ENCODE peak calls at places on chromosomes 1 and 21, in five cellular contexts. F, N, O, K and P are unnamed samples.

GRCh38 chr1:179083533-179083932 is 1.7 kb downstream of the TOR3A start:
- DNase-seq in K (no peak), O (peak; percentile 58), F (no peak), N (no peak), P (no peak)

GRCh38 chr1:227994632-227995300 is 12.0 kb upstream of the WNT3A start:
- DNase-seq in K (no peak), N (no peak), O (no peak), F (peak; percentile 9), P (no peak)

GRCh38 chr1:235617808-235618207 is 31.8 kb downstream of the GNG4 start:
- DNase-seq in N (no peak), F (no peak), K (no peak), O (no peak), P (no peak)

GRCh38 chr1:226526801-226527595 is 21.6 kb upstream of the STUM start:
- DNase-seq in N (peak; percentile 24), F (peak; percentile 82), K (no peak), O (no peak), P (no peak)

GRCh38 chr1:59833991-59834390 is 19.2 kb downstream of the HOOK1 start:
- DNase-seq in F (no peak), N (no peak), K (no peak), O (no peak), P (no peak)

GRCh38 chr1:20476260-20477038 is 9.6 kb downstream of the CAMK2N1 start:
- DNase-seq in K (no peak), F (peak; percentile 69), O (no peak), N (peak; percentile 93), P (no peak)

GRCh38 chr1:183498342-183498991 is 26.2 kb downstream of the SMG7 start:
- DNase-seq in F (no peak), N (no peak), K (no peak), O (no peak), P (no peak)

GRCh38 chr21:42341776-42342542 is 8.8 kb downstream of the TFF2 start:
- DNase-seq in N (no peak), F (no peak), K (no peak), O (no peak), P (no peak)

GRCh38 chr1:182589520-182589919 is 464 bp upstream of the RNASEL start:
- DNase-seq in K (no peak), N (no peak), O (no peak), F (no peak), P (no peak)

GRCh38 chr21:28142692-28143091 is 850.0 kb downstream of the LTN1 start:
- DNase-seq in K (no peak), F (no peak), N (no peak), O (no peak), P (no peak)

GRCh38 chr1:154352581-154353459 is 27.5 kb downstream of the ATP8B2 start:
- DNase-seq in O (no peak), N (no peak), F (peak; percentile 62), K (no peak), P (no peak)

GRCh38 chr1:24004132-24004531 is 24.0 kb upstream of the SRSF10 start:
- DNase-seq in K (no peak), F (no peak), O (no peak), N (no peak), P (no peak)

GRCh38 chr1:204255225-204255624 is 41.4 kb upstream of the GOLT1A start:
- DNase-seq in O (no peak), K (no peak), F (no peak), N (no peak), P (no peak)

DNA sequence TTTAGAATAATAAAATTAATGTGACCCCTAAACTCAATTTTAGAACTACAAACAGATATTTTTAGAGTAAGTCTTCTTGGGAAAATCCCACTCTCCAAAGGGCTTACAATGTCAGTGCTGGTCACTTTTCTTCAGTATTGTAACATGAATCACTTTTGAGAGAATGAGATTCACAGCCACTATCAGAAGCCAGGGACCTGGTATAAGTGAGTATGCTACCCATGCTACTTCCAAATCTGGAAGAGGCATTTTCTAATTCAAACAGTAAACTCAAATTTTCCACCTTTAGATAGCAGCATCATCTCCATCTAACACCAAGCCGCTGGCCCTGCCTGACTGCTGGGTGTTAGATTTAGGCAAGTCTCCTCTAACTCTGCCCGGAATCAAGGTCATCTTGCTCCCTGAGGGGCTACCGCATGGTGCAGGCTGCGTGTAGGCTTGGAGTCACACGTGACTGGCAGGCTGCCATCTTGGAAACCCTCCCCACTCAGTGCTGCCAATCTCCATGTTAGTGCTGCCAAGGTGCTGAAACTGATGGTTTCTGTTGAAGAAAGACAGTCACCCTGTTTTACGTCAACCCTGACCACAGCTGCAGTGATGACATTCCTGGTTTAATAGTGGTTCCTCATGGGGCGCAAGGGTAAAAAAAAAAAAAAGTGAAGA is 882.9 kb upstream of the B3GALT2 start:
- DNase-seq in N (no peak), F (no peak), O (no peak), K (no peak), P (no peak)
- TF ChIP-seq TAF1 in N (no peak), F (no peak), O (no peak), K (no peak), P (no peak)

DNA sequence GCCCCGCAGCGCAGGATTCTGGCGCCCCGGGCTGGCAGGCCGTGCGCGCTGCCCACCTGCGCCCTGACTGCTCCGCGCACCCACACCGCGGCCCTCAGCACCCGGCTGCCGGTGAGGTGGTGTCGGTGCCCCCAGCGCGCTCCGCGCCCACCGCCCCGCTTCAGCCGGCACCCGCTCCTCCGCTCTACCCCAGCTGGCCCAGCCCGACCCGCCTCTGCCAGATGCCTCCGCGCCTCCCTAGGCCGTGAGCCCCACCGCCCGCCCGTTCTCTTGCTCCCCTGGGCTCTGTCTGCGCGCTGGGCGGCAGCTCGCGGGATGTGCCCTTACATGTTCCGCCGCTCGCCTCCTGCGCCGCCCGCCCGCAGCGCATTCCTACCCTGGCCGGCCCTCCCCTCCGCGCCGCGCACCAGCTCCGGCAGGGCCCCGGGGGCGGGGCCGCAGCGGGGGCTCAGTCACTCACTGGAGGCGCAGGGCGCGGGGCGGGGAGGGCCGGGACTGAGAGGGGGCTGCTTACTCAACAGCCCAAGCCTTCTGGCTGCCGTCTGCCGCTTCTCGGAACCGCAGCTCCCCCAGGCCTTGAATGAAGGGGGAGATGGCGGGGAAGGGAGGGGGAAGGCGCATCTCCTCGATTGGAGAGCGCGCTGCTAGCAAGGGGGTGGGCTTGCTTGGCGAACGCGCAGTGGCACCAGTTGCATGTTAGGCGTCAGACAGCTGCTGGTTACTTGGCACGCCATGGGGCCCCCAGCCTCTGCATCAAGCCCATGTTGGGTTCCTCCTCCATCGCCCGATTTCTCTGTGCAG is at the start of gene PHLDA3:
- DNase-seq in F (peak; percentile 77), O (no peak), N (peak; percentile 66), K (peak; percentile 79), P (peak; percentile 87)
- TF ChIP-seq POLR2A in F (no peak), O (peak; percentile 89), N (no peak), K (no peak), P (peak; percentile 63)

GRCh38 chr1:95117207-95118018 is at the start of gene TLCD4:
- DNase-seq in K (peak; percentile 42), N (peak; percentile 25), O (no peak), F (peak; percentile 77), P (peak; percentile 36)
- TF ChIP-seq POLR2AphosphoS5 in K (no peak), N (no peak), O (no peak), F (no peak), P (no peak)

GRCh38 chr1:233993651-233994050 is 89.2 kb downstream of the SLC35F3 start:
- DNase-seq in O (peak; percentile 5), K (no peak), F (no peak), N (no peak), P (no peak)

GRCh38 chr1:234000557-234001081 is 96.1 kb downstream of the SLC35F3 start:
- DNase-seq in N (no peak), K (no peak), O (no peak), F (no peak), P (no peak)

GRCh38 chr1:234001817-234002216 is 97.3 kb downstream of the SLC35F3 start:
- DNase-seq in N (no peak), K (no peak), O (no peak), F (no peak), P (no peak)

GRCh38 chr1:233994112-233994511 is 89.6 kb downstream of the SLC35F3 start:
- DNase-seq in N (no peak), F (no peak), O (no peak), K (no peak), P (no peak)

DNA sequence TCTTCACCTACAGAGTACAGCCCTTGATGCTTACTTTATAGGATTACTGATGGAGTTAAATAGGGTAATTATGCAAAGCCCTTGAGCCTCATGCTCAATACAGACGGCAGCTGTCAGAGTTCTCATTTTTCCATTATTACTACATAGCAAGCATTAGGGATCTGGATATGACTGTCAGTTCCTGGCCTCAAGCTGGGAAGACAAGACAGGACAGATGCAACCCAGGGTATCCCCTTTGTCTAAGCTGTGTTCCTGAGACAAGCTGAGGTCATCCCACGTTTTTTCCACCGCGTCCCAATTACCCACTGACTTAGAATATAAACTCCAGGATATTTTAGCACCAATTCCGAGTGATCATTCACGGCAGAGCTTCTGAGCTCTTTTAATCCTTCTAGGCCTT is 94.5 kb downstream of the SLC35F3 start:
- DNase-seq in O (no peak), F (no peak), N (no peak), K (no peak), P (no peak)
- TF ChIP-seq TAF1 in O (no peak), F (no peak), N (no peak), K (no peak), P (no peak)

GRCh38 chr1:21669287-21670058 is at the start of gene RAP1GAP:
- DNase-seq in F (peak; percentile 93), K (no peak), O (no peak), N (peak; percentile 90), P (no peak)
- TF ChIP-seq POLR2A in F (peak; percentile 56), K (no peak), O (no peak), N (no peak), P (no peak)

GRCh38 chr1:155858805-155859233 is 548 bp upstream of the SYT11 start:
- DNase-seq in F (no peak), K (no peak), N (no peak), O (no peak), P (no peak)

GRCh38 chr1:155856975-155857930 is at the start of gene GON4L:
- DNase-seq in N (peak; percentile 85), F (peak; percentile 78), K (peak; percentile 80), O (peak; percentile 89), P (peak; percentile 91)

GRCh38 chr1:155859234-155859829 is at the start of gene SYT11:
- DNase-seq in N (peak; percentile 94), O (peak; percentile 91), F (peak; percentile 97), K (peak; percentile 65), P (peak; percentile 67)

GRCh38 chr1:155860939-155861496 is 1.7 kb downstream of the SYT11 start:
- DNase-seq in K (no peak), N (no peak), O (no peak), F (no peak), P (no peak)

GRCh38 chr1:155859881-155860841 is 794 bp downstream of the SYT11 start:
- DNase-seq in O (no peak), N (peak; percentile 18), F (peak; percentile 83), K (peak; percentile 46), P (peak; percentile 55)
- TF ChIP-seq POLR2AphosphoS5 in O (peak; percentile 73), N (no peak), F (peak; percentile 25), K (peak; percentile 64), P (no peak)

DNA sequence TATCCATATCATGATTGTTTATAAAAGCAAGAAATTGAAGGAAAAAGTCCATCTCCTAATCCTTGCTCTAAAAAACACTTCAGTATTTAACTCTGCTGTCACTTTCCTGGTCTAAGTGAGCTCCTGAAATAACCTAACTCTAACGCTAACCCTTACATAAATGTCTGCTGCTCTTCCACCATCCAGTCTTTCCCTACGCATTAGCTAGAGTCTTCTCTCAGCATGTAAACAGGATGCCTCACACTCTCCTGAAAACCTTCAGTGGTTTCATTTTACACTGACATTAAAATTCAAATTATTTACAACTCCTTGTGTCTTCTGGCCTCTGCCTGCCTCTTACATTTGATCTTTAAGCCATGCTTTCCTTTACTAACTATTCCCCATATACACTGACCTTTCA is 697.6 kb upstream of the CXADR start:
- DNase-seq in N (no peak), F (no peak), K (no peak), O (no peak), P (no peak)
- TF ChIP-seq TAF1 in N (no peak), F (no peak), K (no peak), O (no peak), P (no peak)